ENCODE peak calls at places on chromosome 9, in eight cellular contexts. C is Panc1, O is tibial artery, T is ovary, E is cardiac fibroblast, S is AG04449, V is A549, Y is tibial nerve. I is an unnamed sample.

GRCh38 chr9:4967521-4967920 is 17.6 kb upstream of the JAK2 start:
- DNase-seq in C (no peak), O (no peak), T (no peak), E (peak), S (no peak), V (no peak), Y (no peak), I (peak)

GRCh38 chr9:115411993-115412452 is 294.1 kb upstream of the TNC start:
- DNase-seq in C (no peak), O (no peak), T (no peak), E (no peak), S (peak), V (no peak), Y (no peak), I (peak)

GRCh38 chr9:87676976-87677775 is 48.7 kb upstream of the CTSL start:
- DNase-seq in C (no peak), O (peak), T (no peak), E (peak), S (no peak), V (no peak), Y (no peak), I (peak)

GRCh38 chr9:114017741-114018715 is 60.1 kb downstream of the AMBP start:
- DNase-seq in C (no peak), O (no peak), T (no peak), E (no peak), S (no peak), V (no peak), Y (no peak), I (no peak)

GRCh38 chr9:94002316-94003140 is 47.4 kb upstream of the BARX1 start:
- DNase-seq in C (peak), O (no peak), T (no peak), E (peak), S (no peak), V (peak), Y (no peak), I (peak)

GRCh38 chr9:134712922-134713321 is 71.3 kb downstream of the COL5A1 start:
- DNase-seq in C (no peak), O (peak), T (peak), E (no peak), S (no peak), V (no peak), Y (no peak), I (no peak)

GRCh38 chr9:113622600-113623400 is 159.3 kb downstream of the RGS3 start:
- DNase-seq in C (no peak), O (no peak), T (no peak), E (peak), S (no peak), V (peak), Y (no peak), I (peak)

GRCh38 chr9:65405253-65405652 is 120.2 kb upstream of the FOXD4L5 start:
- DNase-seq in C (no peak), O (no peak), T (no peak), E (no peak), S (no peak), V (no peak), Y (no peak), I (no peak)

GRCh38 chr9:26391036-26391435 is 501.6 kb downstream of the CAAP1 start:
- DNase-seq in C (no peak), O (no peak), T (no peak), E (no peak), S (no peak), V (no peak), Y (no peak), I (no peak)

GRCh38 chr9:35112257-35113020 is 3.2 kb downstream of the ATOSB start:
- DNase-seq in C (no peak), O (peak), T (no peak), E (peak), S (no peak), V (no peak), Y (no peak), I (peak)

GRCh38 chr9:97057651-97058050 is 18.7 kb upstream of the CTSV start:
- DNase-seq in C (no peak), O (no peak), T (no peak), E (no peak), S (no peak), V (no peak), Y (no peak), I (no peak)

GRCh38 chr9:5269249-5269715 is 35.2 kb downstream of the RLN2 start:
- DNase-seq in C (no peak), O (no peak), T (no peak), E (peak), S (peak), V (no peak), Y (no peak), I (no peak)

GRCh38 chr9:114680266-114681011 is 1.6 kb downstream of the TEX48 start:
- DNase-seq in C (no peak), O (no peak), T (no peak), E (no peak), S (no peak), V (no peak), Y (no peak), I (peak)

GRCh38 chr9:27437652-27438373 is 86.3 kb upstream of the IFNK start:
- DNase-seq in C (no peak), O (no peak), T (no peak), E (no peak), S (no peak), V (no peak), Y (no peak), I (no peak)

GRCh38 chr9:16217933-16218830 is 652.3 kb downstream of the BNC2 start:
- DNase-seq in C (no peak), O (no peak), T (no peak), E (no peak), S (no peak), V (no peak), Y (no peak), I (no peak)

GRCh38 chr9:130118841-130119520 is 53.2 kb upstream of the NCS1 start:
- DNase-seq in C (no peak), O (no peak), T (no peak), E (peak), S (no peak), V (no peak), Y (no peak), I (peak)

GRCh38 chr9:138070815-138071214 is 193.2 kb downstream of the CACNA1B start:
- DNase-seq in C (no peak), O (no peak), T (no peak), E (no peak), S (no peak), V (no peak), Y (no peak), I (no peak)

GRCh38 chr9:138022756-138023393 is 145.3 kb downstream of the CACNA1B start:
- DNase-seq in C (no peak), O (no peak), T (no peak), E (no peak), S (no peak), V (no peak), Y (no peak), I (no peak)

GRCh38 chr9:6956796-6957355 is 199.1 kb downstream of the KDM4C start:
- DNase-seq in C (no peak), O (no peak), T (no peak), E (no peak), S (no peak), V (no peak), Y (no peak), I (no peak)

GRCh38 chr9:69940668-69941067 is 103.0 kb upstream of the MAMDC2 start:
- DNase-seq in C (no peak), O (no peak), T (no peak), E (no peak), S (no peak), V (no peak), Y (no peak), I (no peak)

GRCh38 chr9:4299006-4299795 is 667 bp downstream of the GLIS3 start:
- DNase-seq in C (no peak), O (peak), T (peak), E (peak), S (no peak), V (peak), Y (peak), I (peak)

GRCh38 chr9:21993893-21994525 is at the start of gene CDKN2A:
- DNase-seq in C (no peak), O (no peak), T (peak), E (peak), S (no peak), V (no peak), Y (no peak), I (peak)

GRCh38 chr9:127923771-127924170 is 6.8 kb downstream of the PIP5KL1 start:
- DNase-seq in C (no peak), O (no peak), T (no peak), E (peak), S (peak), V (peak), Y (no peak), I (peak)

GRCh38 chr9:134987906-134988700 is 70.4 kb upstream of the FCN1 start:
- DNase-seq in C (no peak), O (no peak), T (no peak), E (no peak), S (no peak), V (no peak), Y (no peak), I (no peak)

GRCh38 chr9:101094686-101095085 is 66.2 kb downstream of the PLPPR1 start:
- DNase-seq in C (no peak), O (no peak), T (no peak), E (no peak), S (no peak), V (no peak), Y (no peak), I (no peak)

GRCh38 chr9:95053611-95054440 is 263.7 kb downstream of the FANCC start:
- DNase-seq in C (no peak), O (no peak), T (no peak), E (no peak), S (no peak), V (no peak), Y (no peak), I (no peak)

GRCh38 chr9:16704489-16705111 is 165.9 kb downstream of the BNC2 start:
- DNase-seq in C (no peak), O (peak), T (peak), E (no peak), S (no peak), V (no peak), Y (peak), I (no peak)

GRCh38 chr9:129988607-129989361 is 54.2 kb downstream of the FNBP1 start:
- DNase-seq in C (no peak), O (no peak), T (no peak), E (no peak), S (no peak), V (no peak), Y (no peak), I (no peak)

GRCh38 chr9:17137576-17137975 is 2.7 kb downstream of the CNTLN start:
- DNase-seq in C (no peak), O (no peak), T (no peak), E (peak), S (peak), V (no peak), Y (no peak), I (peak)

GRCh38 chr9:7439355-7439978 is 360.1 kb downstream of the DMAC1 start:
- DNase-seq in C (no peak), O (no peak), T (no peak), E (peak), S (no peak), V (no peak), Y (no peak), I (no peak)

GRCh38 chr9:556675-557074 is 284.8 kb upstream of the DMRT1 start:
- DNase-seq in C (no peak), O (no peak), T (no peak), E (no peak), S (no peak), V (no peak), Y (no peak), I (no peak)

GRCh38 chr9:76658510-76659231 is 105.6 kb upstream of the PCA3 start:
- DNase-seq in C (no peak), O (no peak), T (no peak), E (peak), S (peak), V (peak), Y (no peak), I (peak)

GRCh38 chr9:133235549-133236222 is 26.6 kb upstream of the OBP2B start:
- DNase-seq in C (no peak), O (no peak), T (no peak), E (no peak), S (no peak), V (no peak), Y (no peak), I (no peak)

GRCh38 chr9:2613730-2614271 is 7.8 kb upstream of the VLDLR start:
- DNase-seq in C (no peak), O (no peak), T (no peak), E (no peak), S (no peak), V (no peak), Y (no peak), I (no peak)

GRCh38 chr9:32825203-32825602 is 41.9 kb downstream of the TMEM215 start:
- DNase-seq in C (no peak), O (no peak), T (no peak), E (no peak), S (no peak), V (no peak), Y (no peak), I (no peak)

GRCh38 chr9:32832354-32832753 is 49.0 kb downstream of the TMEM215 start:
- DNase-seq in C (no peak), O (no peak), T (no peak), E (no peak), S (no peak), V (no peak), Y (no peak), I (no peak)

GRCh38 chr9:32823101-32823500 is 39.8 kb downstream of the TMEM215 start:
- DNase-seq in C (no peak), O (no peak), T (no peak), E (no peak), S (no peak), V (no peak), Y (no peak), I (no peak)

DNA sequence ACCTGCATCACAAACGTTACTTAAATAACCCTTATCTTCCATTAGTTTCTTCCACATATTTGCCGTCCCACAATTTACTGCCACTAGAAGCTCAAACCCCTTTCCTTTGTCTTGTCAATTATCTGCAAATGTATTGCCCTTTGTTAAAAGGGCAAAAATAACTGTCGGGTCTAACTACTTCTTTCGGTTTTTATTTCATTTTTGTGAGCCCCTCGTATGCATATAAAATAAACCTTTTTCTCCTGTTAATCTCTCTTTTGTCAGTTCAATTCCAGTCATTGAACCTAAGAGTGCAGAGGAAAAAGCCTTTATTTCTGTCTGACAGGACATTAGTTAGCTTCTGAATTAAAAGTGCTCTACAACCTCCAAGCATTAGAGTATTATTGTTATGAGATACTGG is 45.5 kb downstream of the TMEM215 start:
- DNase-seq in C (no peak), O (no peak), T (no peak), E (no peak), S (no peak), V (no peak), Y (no peak), I (no peak)
- H3K4me3 ChIP-seq in C (no peak), O (no peak), T (no peak), E (no peak), S (no peak), V (no peak), Y (no peak), I (no peak)

GRCh38 chr9:37678789-37679273 is 28.1 kb downstream of the FRMPD1 start:
- DNase-seq in C (no peak), O (no peak), T (no peak), E (peak), S (no peak), V (peak), Y (no peak), I (no peak)
- TF ChIP-seq CTCF in C (no peak), O (no peak), T (no peak), E (no peak), S (no peak), V (no peak), Y (no peak), I (no peak)

DNA sequence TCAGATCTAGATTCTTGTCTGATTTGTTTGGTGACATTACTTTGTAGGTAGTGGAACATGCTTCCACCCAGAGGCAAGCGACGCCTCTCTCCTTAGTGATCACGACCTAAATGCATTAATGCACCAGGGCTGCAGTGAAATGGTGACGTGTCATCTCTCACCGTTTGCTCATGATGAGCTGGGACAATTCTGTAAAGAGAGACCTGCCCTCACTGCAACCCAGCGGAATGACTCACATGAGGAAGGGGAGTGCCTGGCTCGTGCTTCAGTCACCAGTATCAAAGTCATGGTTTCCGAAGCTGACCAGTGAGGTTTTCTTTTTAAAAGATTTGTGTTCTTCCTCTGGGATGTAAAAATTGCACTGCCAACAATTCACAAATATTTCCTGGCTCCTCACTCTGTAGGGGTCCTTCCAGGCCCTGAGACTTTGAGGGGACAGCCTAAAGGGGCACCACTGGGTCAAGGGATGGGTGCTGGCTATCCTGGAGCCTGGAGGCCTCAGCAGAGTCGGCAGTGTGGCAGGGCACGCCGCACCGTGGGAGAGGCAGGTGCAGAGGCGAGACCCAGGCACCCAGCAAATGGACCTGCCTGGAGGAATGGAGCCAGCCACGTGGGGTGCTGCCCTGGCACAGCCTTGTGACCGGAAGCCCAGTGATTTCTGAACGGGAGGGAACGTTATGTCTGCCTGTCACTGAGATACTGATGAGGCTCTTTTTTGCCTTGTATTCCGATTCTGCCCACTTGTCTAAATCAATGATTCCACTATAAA is 17.3 kb downstream of the QSOX2 start:
- DNase-seq in C (peak), O (no peak), T (no peak), E (peak), S (peak), V (peak), Y (no peak), I (peak)
- H3K4me3 ChIP-seq in C (no peak), O (no peak), T (no peak), E (no peak), S (no peak), V (no peak), Y (no peak), I (no peak)

GRCh38 chr9:72871685-72872084 is 81.2 kb downstream of the ALDH1A1 start:
- DNase-seq in C (no peak), O (no peak), T (no peak), E (peak), S (no peak), V (peak), Y (no peak), I (peak)
- TF ChIP-seq CTCF in C (peak), O (peak), T (peak), E (peak), S (no peak), V (peak), Y (peak), I (peak)

DNA sequence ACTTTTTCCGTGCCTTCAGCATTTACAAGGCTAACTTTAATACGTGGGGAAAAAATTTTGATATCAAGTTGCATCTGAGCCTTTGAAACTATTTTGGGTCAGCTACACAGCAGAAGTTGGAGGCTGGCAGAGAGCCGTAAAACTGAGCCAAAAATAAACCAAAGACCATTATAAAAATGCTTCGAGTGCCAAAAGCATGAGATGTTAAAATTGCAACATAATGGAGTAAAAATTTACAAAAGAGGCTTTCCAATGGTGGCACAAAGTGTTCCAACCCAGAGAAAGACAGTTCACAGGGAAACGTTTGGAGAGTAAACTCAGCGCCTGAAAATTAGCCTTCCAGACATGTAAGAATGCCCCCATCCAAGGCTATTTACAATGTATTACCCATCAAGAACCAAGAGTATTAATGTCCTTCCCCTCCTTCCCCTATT is 190.3 kb downstream of the TLE1 start:
- DNase-seq in C (no peak), O (peak), T (no peak), E (peak), S (no peak), V (no peak), Y (no peak), I (peak)
- H3K4me3 ChIP-seq in C (no peak), O (no peak), T (no peak), E (no peak), S (no peak), V (no peak), Y (no peak), I (no peak)

GRCh38 chr9:91036826-91037510 is 235.3 kb downstream of the SYK start:
- DNase-seq in C (peak), O (peak), T (peak), E (peak), S (peak), V (peak), Y (peak), I (peak)

GRCh38 chr9:91038483-91039124 is 237.0 kb downstream of the SYK start:
- DNase-seq in C (no peak), O (no peak), T (no peak), E (no peak), S (no peak), V (no peak), Y (no peak), I (no peak)

GRCh38 chr9:91036356-91036755 is 234.7 kb downstream of the SYK start:
- DNase-seq in C (no peak), O (no peak), T (no peak), E (no peak), S (no peak), V (no peak), Y (no peak), I (no peak)

GRCh38 chr9:91039125-91039834 is 237.7 kb downstream of the SYK start:
- DNase-seq in C (no peak), O (no peak), T (no peak), E (no peak), S (no peak), V (no peak), Y (no peak), I (no peak)

DNA sequence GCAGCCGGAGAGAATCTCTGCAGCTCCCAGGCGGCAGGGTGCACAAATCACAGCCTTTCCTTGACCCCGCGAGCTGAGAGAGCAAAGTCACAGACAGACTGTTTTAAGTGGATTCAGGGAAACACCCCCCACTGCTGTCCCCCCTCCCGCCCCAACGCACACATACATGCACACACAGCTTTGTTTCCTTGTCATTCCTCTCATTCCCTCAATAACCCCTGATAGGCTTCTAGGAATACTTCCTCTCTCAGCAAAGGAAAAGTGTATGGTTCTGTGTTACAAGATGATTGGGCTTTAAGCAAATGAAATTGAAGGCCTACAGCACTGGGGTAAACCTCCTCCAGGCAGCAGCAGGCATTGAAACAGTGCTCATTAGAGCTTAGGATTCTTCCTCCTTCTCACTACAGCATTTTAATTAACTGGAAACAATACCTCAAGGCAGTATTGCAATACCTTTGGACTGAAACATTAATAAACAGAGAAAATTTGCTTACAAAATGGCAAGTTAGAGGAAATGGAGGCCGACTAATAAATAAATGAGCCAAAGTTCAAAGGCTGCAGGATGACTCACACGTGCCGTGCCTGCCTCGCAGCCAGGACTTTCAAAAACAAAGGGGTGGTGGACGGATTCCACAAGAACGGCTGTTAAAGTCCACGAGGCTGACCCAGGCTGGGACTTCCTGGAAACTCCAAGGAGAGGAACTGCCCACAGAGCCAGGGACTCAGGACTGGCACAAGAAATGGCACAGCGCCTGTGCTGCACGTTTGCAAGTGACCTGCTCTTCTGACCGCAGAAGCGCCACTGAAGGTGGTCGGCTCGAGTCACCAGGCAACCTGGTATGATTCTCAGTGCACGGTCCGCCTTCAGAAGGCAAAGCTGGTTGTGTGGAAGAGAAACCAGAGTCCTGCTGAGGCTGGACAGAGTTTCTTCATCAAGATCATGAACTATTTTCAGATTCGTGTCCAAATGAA is 236.2 kb downstream of the SYK start:
- DNase-seq in C (no peak), O (peak), T (peak), E (peak), S (no peak), V (peak), Y (no peak), I (peak)
- TF ChIP-seq CTCF in C (no peak), O (no peak), T (no peak), E (no peak), S (no peak), V (no peak), Y (no peak), I (no peak)